ENCODE peak calls at places on chromosomes 12 and 14, in seven cellular contexts. S, T, R, H, P, L and Y are unnamed samples.

GRCh38 chr12:46677749-46678148 is 148.0 kb downstream of the SLC38A4 start:
- DNase-seq in S (no peak), T (no peak), R (peak; percentile 79), H (no peak), P (peak; percentile 76), L (no peak), Y (no peak)

GRCh38 chr12:46224401-46224800 is 44.4 kb downstream of the SLC38A1 start:
- DNase-seq in S (no peak), T (no peak), R (no peak), H (no peak), P (no peak), L (peak; percentile 93), Y (no peak)

GRCh38 chr12:41917827-41918445 is 226.7 kb downstream of the GXYLT1 start:
- DNase-seq in S (no peak), T (no peak), R (peak; percentile 9), H (no peak), P (peak; percentile 44), L (no peak), Y (no peak)

GRCh38 chr12:11555743-11556625 is 93.5 kb upstream of the ETV6 start:
- DNase-seq in S (no peak), T (no peak), R (no peak), H (no peak), P (no peak), L (peak; percentile 77), Y (no peak)

GRCh38 chr14:101601603-101602465 is 40.5 kb downstream of the DIO3 start:
- DNase-seq in S (no peak), T (no peak), R (no peak), H (no peak), P (no peak), L (no peak), Y (peak; percentile 84)

GRCh38 chr12:109092484-109093021 is 719 bp downstream of the ALKBH2 start:
- DNase-seq in S (no peak), T (no peak), R (no peak), H (no peak), P (no peak), L (no peak), Y (no peak)

GRCh38 chr12:123089631-123090353 is 61.1 kb downstream of the PITPNM2 start:
- DNase-seq in S (no peak), T (no peak), R (peak; percentile 98), H (no peak), P (peak; percentile 95), L (no peak), Y (no peak)

GRCh38 chr14:77691259-77691658 is 16.6 kb downstream of the ALKBH1 start:
- DNase-seq in S (no peak), T (no peak), R (no peak), H (no peak), P (peak; percentile 29), L (no peak), Y (no peak)

GRCh38 chr12:52006726-52007157 is at the start of gene TAMALIN:
- DNase-seq in S (peak; percentile 67), T (peak; percentile 84), R (no peak), H (peak; percentile 73), P (peak; percentile 74), L (peak; percentile 90), Y (no peak)

GRCh38 chr12:19220861-19221466 is 91.4 kb downstream of the PLEKHA5 start:
- DNase-seq in S (no peak), T (no peak), R (peak; percentile 89), H (no peak), P (peak; percentile 81), L (no peak), Y (no peak)

GRCh38 chr14:50669441-50669986 is 1.4 kb upstream of the SAV1 start:
- DNase-seq in S (no peak), T (no peak), R (no peak), H (no peak), P (no peak), L (no peak), Y (no peak)

GRCh38 chr12:10392394-10392930 is 2.6 kb upstream of the KLRK1 start:
- DNase-seq in S (peak; percentile 57), T (no peak), R (peak; percentile 93), H (peak; percentile 59), P (peak; percentile 100), L (peak; percentile 81), Y (no peak)

GRCh38 chr12:39441963-39442894 is 691 bp downstream of the KIF21A start:
- DNase-seq in S (peak; percentile 36), T (peak; percentile 63), R (peak; percentile 53), H (peak; percentile 50), P (no peak), L (peak; percentile 68), Y (no peak)

GRCh38 chr14:74941676-74942097 is 13.7 kb downstream of the PGF start:
- DNase-seq in S (peak; percentile 76), T (no peak), R (peak; percentile 55), H (peak; percentile 84), P (peak; percentile 58), L (peak; percentile 84), Y (no peak)

DNA sequence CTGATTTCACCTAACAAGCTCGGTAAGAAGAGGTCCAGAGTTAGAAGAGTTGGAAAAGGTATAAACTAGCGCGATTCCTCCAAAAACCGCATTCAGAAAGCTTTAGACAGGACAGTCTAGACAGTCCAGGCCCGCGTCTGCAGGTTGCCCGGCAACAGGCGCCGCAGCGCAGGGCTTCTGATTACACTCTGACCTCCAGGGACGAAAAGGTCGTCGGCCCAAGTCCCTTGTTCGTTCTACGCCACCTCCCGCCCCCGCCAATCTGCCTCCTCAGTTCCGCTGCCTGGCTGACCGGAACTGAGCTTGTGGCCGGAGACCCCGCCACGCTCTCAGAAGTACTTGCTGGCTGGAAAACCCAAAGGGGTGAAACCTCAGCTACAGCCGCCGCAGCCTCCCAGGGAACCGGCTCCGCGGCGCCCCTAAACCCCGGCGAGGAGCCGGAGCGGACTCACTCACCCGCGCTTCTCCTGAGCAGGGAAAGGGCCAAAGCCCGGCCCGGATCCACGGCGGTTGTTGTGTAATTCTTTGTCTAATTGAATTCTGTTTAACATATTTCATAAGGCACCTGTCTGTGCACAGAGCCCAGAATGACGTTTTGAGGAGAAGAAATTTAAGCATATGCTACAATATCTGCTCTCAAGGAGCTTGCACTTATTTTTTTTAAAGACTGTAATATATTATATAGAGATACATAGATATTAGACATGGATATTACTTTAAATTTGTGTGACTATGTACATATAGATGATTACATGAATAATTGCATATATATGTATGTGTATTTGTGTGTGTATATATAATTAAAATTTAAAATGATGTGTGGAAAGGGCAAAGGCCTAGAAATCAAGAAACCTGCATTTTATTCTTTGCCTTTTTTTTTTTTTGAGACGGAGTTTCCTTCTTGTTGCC is at the start of gene CAPS2:
- DNase-seq in S (peak; percentile 82), T (peak; percentile 91), R (peak; percentile 92), H (peak; percentile 89), P (peak; percentile 92), L (peak; percentile 87), Y (peak; percentile 95)
- TF ChIP-seq CTCF in S (no peak), T (no peak), R (no peak), H (no peak), P (no peak), L (no peak), Y (peak; percentile 13)

DNA sequence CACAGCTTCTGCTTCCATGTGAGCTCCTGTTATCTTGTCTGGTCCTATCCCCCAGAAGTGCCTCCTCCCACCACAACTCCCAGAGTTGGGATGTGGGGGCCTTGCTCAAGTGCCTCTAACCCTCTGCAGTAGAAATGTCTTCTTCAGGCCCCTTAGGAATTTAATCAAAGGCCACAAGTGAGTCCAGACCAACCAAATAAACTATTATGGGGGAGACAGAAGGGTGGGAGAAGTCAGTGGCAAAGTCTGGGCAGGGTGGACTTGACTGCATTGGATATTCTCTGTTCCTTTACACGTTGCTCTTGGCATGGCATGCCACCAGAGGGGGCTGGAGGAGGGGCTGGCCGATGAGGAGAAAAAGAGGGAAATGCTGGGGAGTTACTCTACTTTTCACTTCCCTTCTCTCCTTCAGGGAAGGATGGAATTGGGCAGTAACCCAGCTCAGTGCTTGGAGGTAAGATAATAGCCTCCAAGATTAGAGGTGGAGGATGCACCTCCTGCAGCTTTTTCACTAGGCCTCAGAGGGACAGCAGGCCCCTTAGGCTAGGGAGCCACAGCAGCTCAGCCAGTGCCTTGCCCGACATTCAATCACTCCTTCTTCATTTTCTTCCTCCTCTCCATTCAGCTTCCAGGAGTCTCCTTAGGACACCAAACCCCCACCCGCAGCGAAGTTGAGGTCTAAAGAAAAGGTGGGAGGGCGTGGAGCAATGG is 1.2 kb upstream of the AP1G2 start:
- DNase-seq in S (no peak), T (peak; percentile 56), R (no peak), H (no peak), P (peak; percentile 17), L (peak; percentile 50), Y (no peak)
- TF ChIP-seq CTCF in S (no peak), T (peak; percentile 40), R (peak; percentile 35), H (peak; percentile 29), P (peak; percentile 54), L (no peak), Y (peak; percentile 65)

GRCh38 chr14:36656769-36657408 is 4.8 kb upstream of the PAX9 start:
- DNase-seq in S (no peak), T (no peak), R (no peak), H (no peak), P (no peak), L (no peak), Y (no peak)

GRCh38 chr14:36657409-36658090 is 4.1 kb upstream of the PAX9 start:
- DNase-seq in S (no peak), T (peak; percentile 54), R (peak; percentile 48), H (no peak), P (peak; percentile 8), L (no peak), Y (no peak)

GRCh38 chr14:36655571-36655962 is 6.1 kb upstream of the PAX9 start:
- DNase-seq in S (no peak), T (peak; percentile 30), R (no peak), H (no peak), P (no peak), L (no peak), Y (no peak)

GRCh38 chr14:36655054-36655381 is 6.6 kb upstream of the PAX9 start:
- DNase-seq in S (no peak), T (peak; percentile 32), R (no peak), H (no peak), P (no peak), L (no peak), Y (no peak)

GRCh38 chr14:36655963-36656768 is 5.5 kb upstream of the PAX9 start:
- DNase-seq in S (no peak), T (peak; percentile 84), R (peak; percentile 73), H (no peak), P (peak; percentile 8), L (no peak), Y (no peak)
- TF ChIP-seq CTCF in S (no peak), T (peak; percentile 86), R (peak; percentile 81), H (peak; percentile 27), P (peak; percentile 51), L (no peak), Y (peak; percentile 75)

DNA sequence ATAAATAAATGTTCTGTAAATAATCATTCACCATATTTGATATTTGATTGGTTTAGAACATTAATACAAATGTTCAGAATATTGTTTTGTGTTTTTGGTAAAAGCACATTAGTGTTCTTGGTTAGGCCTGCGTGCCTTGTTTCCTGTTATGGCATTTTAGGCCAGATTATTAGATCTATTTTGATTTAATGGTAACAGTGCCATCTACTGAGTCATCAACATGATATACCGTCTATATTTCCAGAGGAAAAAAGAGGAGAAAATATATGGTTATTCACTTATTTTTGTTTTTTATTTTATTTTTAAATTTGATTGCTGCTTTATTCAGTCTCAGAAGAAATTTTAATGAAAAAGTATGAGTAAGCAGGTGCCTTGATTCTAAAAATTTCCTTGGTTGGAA is 60.3 kb downstream of the GPHN start:
- DNase-seq in S (no peak), T (no peak), R (no peak), H (no peak), P (peak; percentile 28), L (no peak), Y (no peak)
- TF ChIP-seq CTCF in S (no peak), T (no peak), R (no peak), H (no peak), P (no peak), L (no peak), Y (peak; percentile 56)

GRCh38 chr12:14366211-14366762 is 805 bp downstream of the ATF7IP start:
- DNase-seq in S (no peak), T (no peak), R (peak; percentile 43), H (no peak), P (peak; percentile 58), L (no peak), Y (no peak)
- TF ChIP-seq CTCF in S (peak; percentile 10), T (no peak), R (peak; percentile 17), H (peak; percentile 32), P (no peak), L (no peak), Y (peak; percentile 76)